ENCODE peak calls at places on chromosome 6, in four cellular contexts. C, X, Y and S are unnamed samples.

GRCh38 chr6:166624275-166624674 is 2.8 kb downstream of the RPS6KA2 start:
- DNase-seq in C (no peak), X (no peak), Y (peak), S (peak)

GRCh38 chr6:29748391-29749352 is 25.4 kb downstream of the HLA-F start:
- DNase-seq in C (peak), X (peak), Y (peak), S (peak)

GRCh38 chr6:118791499-118791898 is 102.5 kb upstream of the ASF1A start:
- DNase-seq in C (no peak), X (no peak), Y (no peak), S (no peak)

GRCh38 chr6:125753218-125753936 is 3.9 kb downstream of the HEY2 start:
- DNase-seq in C (no peak), X (no peak), Y (no peak), S (peak)

GRCh38 chr6:167826230-167827061 is at the start of gene AFDN:
- DNase-seq in C (peak), X (peak), Y (peak), S (peak)

GRCh38 chr6:109632405-109632804 is 58.6 kb downstream of the AK9 start:
- DNase-seq in C (no peak), X (no peak), Y (no peak), S (no peak)

GRCh38 chr6:88870728-88871330 is 92.6 kb downstream of the RNGTT start:
- DNase-seq in C (peak), X (peak), Y (peak), S (peak)

GRCh38 chr6:34065470-34066283 is 80.2 kb downstream of the GRM4 start:
- DNase-seq in C (no peak), X (no peak), Y (no peak), S (no peak)

GRCh38 chr6:81696505-81696904 is 56.0 kb downstream of the TENT5A start:
- DNase-seq in C (no peak), X (no peak), Y (no peak), S (no peak)